ENCODE peak calls at places on chromosomes 16 and 17, in six cellular contexts. N is SK-N-SH, O is H1, B is K562, D is GM12878, J is HepG2. T is an unnamed sample.

GRCh38 chr16:29748077-29748759 is 2.4 kb upstream of the C16orf54 start:
- DNase-seq in D (no peak), N (no peak), J (no peak), O (no peak), B (no peak), T (no peak)

GRCh38 chr16:53045554-53046250 is 7.0 kb downstream of the CHD9NB start:
- DNase-seq in D (no peak), N (no peak), B (no peak), O (no peak), J (no peak), T (no peak)

GRCh38 chr17:73091770-73092517 is 544 bp downstream of the SLC39A11 start:
- DNase-seq in O (no peak), B (peak; percentile 30), N (no peak), J (peak; percentile 67), D (no peak), T (peak; percentile 67)

GRCh38 chr17:62822080-62822904 is 14.2 kb upstream of the MARCHF10 start:
- DNase-seq in N (no peak), O (no peak), D (no peak), B (no peak), J (peak; percentile 16), T (no peak)

GRCh38 chr16:27073733-27074132 is 7.0 kb downstream of the C16orf82 start:
- DNase-seq in B (no peak), O (no peak), J (no peak), N (no peak), D (no peak), T (no peak)

GRCh38 chr16:75108792-75109731 is 7.5 kb downstream of the LDHD start:
- DNase-seq in J (no peak), B (no peak), D (peak; percentile 62), N (no peak), O (no peak), T (peak; percentile 92)

GRCh38 chr16:6016530-6017184 is 919.1 kb upstream of the EEF2KMT start:
- DNase-seq in B (peak; percentile 59), D (no peak), O (no peak), N (peak; percentile 59), J (peak; percentile 29), T (peak; percentile 16)

GRCh38 chr17:21318439-21318838 is 33.9 kb downstream of the MAP2K3 start:
- DNase-seq in O (peak; percentile 27), B (no peak), D (no peak), N (no peak), J (no peak), T (no peak)

GRCh38 chr16:87457724-87458423 is 35.0 kb downstream of the ZCCHC14 start:
- DNase-seq in J (no peak), D (peak; percentile 38), O (peak; percentile 39), B (no peak), N (peak; percentile 58), T (no peak)

GRCh38 chr17:64455993-64456885 is 7.3 kb downstream of the MILR1 start:
- DNase-seq in D (no peak), B (no peak), N (no peak), O (no peak), J (no peak), T (peak; percentile 20)

GRCh38 chr17:37842401-37842800 is 81.8 kb upstream of the TBC1D3K start:
- DNase-seq in N (no peak), B (no peak), J (no peak), O (no peak), D (no peak), T (no peak)

GRCh38 chr17:32927724-32928526 is at the start of gene TMEM98:
- DNase-seq in O (no peak), D (no peak), J (no peak), N (peak; percentile 89), B (peak; percentile 52), T (no peak)

GRCh38 chr17:18324140-18325049 is 9.3 kb downstream of the SMCR8 start:
- DNase-seq in N (no peak), J (no peak), O (no peak), D (no peak), B (no peak), T (no peak)

GRCh38 chr17:61701334-61701733 is 110.3 kb upstream of the NACA2 start:
- DNase-seq in D (no peak), B (no peak), O (no peak), N (no peak), J (no peak), T (no peak)
- TF ChIP-seq GABPA in D (no peak), B (no peak), O (no peak), N (no peak), J (no peak), T (no peak)

DNA sequence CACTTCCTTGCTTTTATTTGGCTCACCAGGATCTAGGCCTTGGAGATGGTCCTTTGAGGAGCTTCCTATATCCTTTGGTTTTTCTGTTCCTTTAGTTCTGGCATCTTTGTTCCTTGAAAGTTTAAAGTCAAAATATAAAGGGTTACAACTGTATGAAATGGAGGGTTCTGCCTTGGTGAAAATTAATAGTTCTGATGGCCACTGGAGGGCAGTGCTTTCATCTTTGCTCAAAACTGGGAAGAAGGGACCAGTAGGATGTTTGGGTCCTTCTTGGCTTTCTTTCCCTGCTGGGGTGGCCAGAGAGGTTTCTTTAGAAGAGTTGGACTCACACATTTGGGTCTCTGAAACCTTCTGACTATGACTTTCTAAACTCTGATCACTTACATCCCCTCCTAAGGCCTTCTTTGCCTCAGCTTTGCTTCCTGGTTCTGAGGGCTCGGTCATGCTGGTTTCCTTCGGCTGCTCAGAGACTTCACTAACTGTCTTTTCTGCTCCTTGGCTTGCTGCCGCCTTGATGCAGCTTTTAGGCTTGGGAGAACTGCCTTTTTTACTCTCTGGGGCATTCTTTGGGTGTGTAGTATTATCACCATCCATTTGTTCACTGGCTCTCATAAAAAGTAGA is 10.9 kb upstream of the ITGA2B start:
- DNase-seq in J (peak; percentile 34), B (no peak), O (no peak), D (no peak), N (no peak), T (no peak)
- TF ChIP-seq GABPA in J (no peak), B (no peak), O (no peak), D (no peak), N (no peak), T (no peak)

DNA sequence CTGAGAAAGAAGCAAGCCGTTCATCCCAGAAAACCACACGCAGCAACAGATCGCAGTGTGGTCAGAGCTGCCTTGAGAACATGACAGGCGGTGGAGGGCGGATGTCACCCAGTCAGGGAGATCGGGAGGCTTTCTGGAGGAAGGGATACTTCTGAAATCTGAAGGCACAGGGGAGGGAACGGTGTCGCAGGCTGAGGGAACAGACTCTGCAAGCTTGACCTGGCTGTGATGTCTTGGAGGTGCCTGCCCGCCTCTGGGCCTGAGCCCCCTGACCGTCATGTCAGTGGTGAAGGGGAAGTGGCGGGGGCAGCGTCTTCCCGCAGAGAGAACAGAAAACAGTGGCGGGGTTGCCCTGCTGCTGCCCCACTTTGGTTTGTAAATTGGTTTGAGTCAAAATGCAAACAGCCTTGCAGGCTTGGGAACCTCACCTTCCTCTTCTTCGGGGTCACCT is 8.1 kb upstream of the ATP2A3 start:
- DNase-seq in O (no peak), B (no peak), D (no peak), N (no peak), J (no peak), T (peak; percentile 36)
- TF ChIP-seq GABPA in O (no peak), B (no peak), D (no peak), N (no peak), J (no peak), T (no peak)

DNA sequence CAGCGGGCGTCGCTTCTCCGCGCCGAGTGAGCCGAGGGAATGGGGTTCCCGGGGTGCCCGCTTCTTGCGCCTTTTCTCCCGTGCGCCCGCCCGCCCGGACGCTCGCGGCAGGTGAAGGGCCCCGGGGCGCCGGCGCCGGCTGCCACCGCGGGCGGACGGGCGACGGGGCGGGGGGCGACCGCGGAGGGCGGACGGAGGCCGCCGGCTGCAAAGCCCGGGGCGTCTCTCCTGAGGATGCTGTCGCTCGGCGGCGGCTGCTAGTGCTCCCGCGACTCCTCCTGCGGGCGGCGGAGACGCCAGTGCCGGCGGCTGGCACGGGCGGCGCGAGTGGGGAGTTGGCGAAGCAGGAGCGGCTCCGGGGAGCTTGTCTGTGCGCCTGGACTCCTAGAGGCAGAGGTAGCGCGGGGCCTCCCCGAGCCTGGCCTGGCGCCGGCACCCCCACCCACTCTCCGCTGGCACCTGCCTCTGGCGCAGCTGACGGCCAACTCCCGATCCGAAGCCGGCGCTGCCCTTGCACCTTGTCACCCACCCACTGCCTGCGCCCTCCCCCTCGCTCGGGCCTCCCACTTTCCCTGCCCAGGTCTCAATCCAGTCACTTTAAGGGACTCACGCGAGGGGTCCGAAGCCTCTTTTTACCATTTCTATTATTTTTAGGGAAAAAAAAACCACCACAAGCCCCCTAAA is at the start of gene FAM20A:
- DNase-seq in B (no peak), N (peak; percentile 68), D (no peak), J (no peak), O (no peak), T (no peak)
- TF ChIP-seq GABPA in B (no peak), N (no peak), D (no peak), J (no peak), O (no peak), T (no peak)

T was measured in HL-60.